ENCODE peak calls at places on chromosomes 11 and 22, in six cellular contexts. One of them, this sample, is unnamed.

GRCh38 chr22:25564320-25564978 is at the start of gene GRK3:
- ATAC-seq in T-cell: peak; percentile 76
- ATAC-seq in HCT116: peak; percentile 88
- ATAC-seq in A549: peak; percentile 89
- ATAC-seq in heart left ventricle: peak; percentile 81
- ATAC-seq in heart right ventricle: peak; percentile 86
- ATAC-seq in this sample: peak; percentile 86

GRCh38 chr11:131978351-131978750 is 607.9 kb downstream of the NTM start:
- ATAC-seq in A549: no peak
- ATAC-seq in T-cell: no peak
- ATAC-seq in heart left ventricle: no peak
- ATAC-seq in HCT116: no peak
- ATAC-seq in heart right ventricle: no peak
- ATAC-seq in this sample: no peak

GRCh38 chr11:64019106-64020031 is 16.4 kb upstream of the FLRT1 start:
- ATAC-seq in HCT116: no peak
- ATAC-seq in A549: no peak
- ATAC-seq in T-cell: no peak
- ATAC-seq in heart left ventricle: peak; percentile 48
- ATAC-seq in heart right ventricle: peak; percentile 53
- ATAC-seq in this sample: no peak

GRCh38 chr11:29310016-29310415 is 706.8 kb downstream of the KCNA4 start:
- ATAC-seq in T-cell: no peak
- ATAC-seq in A549: no peak
- ATAC-seq in HCT116: no peak
- ATAC-seq in heart right ventricle: no peak
- ATAC-seq in heart left ventricle: no peak
- ATAC-seq in this sample: no peak

GRCh38 chr11:46543564-46543963 is 50.3 kb downstream of the AMBRA1 start:
- ATAC-seq in A549: no peak
- ATAC-seq in T-cell: no peak
- ATAC-seq in HCT116: no peak
- ATAC-seq in heart right ventricle: no peak
- ATAC-seq in heart left ventricle: no peak
- ATAC-seq in this sample: no peak

GRCh38 chr22:46748948-46749681 is 11.1 kb upstream of the CERK start:
- ATAC-seq in A549: no peak
- ATAC-seq in heart right ventricle: no peak
- ATAC-seq in HCT116: no peak
- ATAC-seq in heart left ventricle: no peak
- ATAC-seq in T-cell: peak; percentile 97
- ATAC-seq in this sample: peak; percentile 23

GRCh38 chr11:73931039-73931645 is 19.7 kb upstream of the DNAJB13 start:
- ATAC-seq in HCT116: peak; percentile 100
- ATAC-seq in heart left ventricle: no peak
- ATAC-seq in T-cell: no peak
- ATAC-seq in A549: peak; percentile 100
- ATAC-seq in heart right ventricle: peak; percentile 33
- ATAC-seq in this sample: no peak

GRCh38 chr11:83220279-83220678 is 26.8 kb downstream of the ANKRD42 start:
- ATAC-seq in heart right ventricle: no peak
- ATAC-seq in HCT116: no peak
- ATAC-seq in T-cell: no peak
- ATAC-seq in A549: peak; percentile 40
- ATAC-seq in heart left ventricle: no peak
- ATAC-seq in this sample: no peak

GRCh38 chr11:34065505-34066203 is 14.1 kb downstream of the CAPRIN1 start:
- ATAC-seq in heart left ventricle: no peak
- ATAC-seq in T-cell: no peak
- ATAC-seq in heart right ventricle: no peak
- ATAC-seq in A549: peak; percentile 52
- ATAC-seq in HCT116: peak; percentile 81
- ATAC-seq in this sample: no peak

GRCh38 chr11:57341250-57341808 is 3.2 kb downstream of the P2RX3 start:
- ATAC-seq in heart right ventricle: no peak
- ATAC-seq in HCT116: no peak
- ATAC-seq in T-cell: no peak
- ATAC-seq in heart left ventricle: no peak
- ATAC-seq in A549: no peak
- ATAC-seq in this sample: no peak

GRCh38 chr11:79055866-79056632 is 384.8 kb downstream of the TENM4 start:
- ATAC-seq in T-cell: no peak
- ATAC-seq in A549: no peak
- ATAC-seq in heart right ventricle: peak; percentile 39
- ATAC-seq in heart left ventricle: no peak
- ATAC-seq in HCT116: no peak
- ATAC-seq in this sample: peak; percentile 60

GRCh38 chr11:122686106-122686505 is 30.6 kb downstream of the UBASH3B start:
- ATAC-seq in heart right ventricle: no peak
- ATAC-seq in T-cell: no peak
- ATAC-seq in HCT116: no peak
- ATAC-seq in heart left ventricle: no peak
- ATAC-seq in A549: no peak
- ATAC-seq in this sample: no peak

GRCh38 chr11:105609832-105610781 is at the start of gene GRIA4:
- ATAC-seq in heart left ventricle: no peak
- ATAC-seq in HCT116: peak; percentile 13
- ATAC-seq in A549: peak; percentile 75
- ATAC-seq in heart right ventricle: peak; percentile 44
- ATAC-seq in T-cell: no peak
- ATAC-seq in this sample: peak; percentile 34

GRCh38 chr11:126925321-126926093 is 75.1 kb downstream of the KIRREL3 start:
- ATAC-seq in A549: no peak
- ATAC-seq in T-cell: no peak
- ATAC-seq in HCT116: no peak
- ATAC-seq in heart right ventricle: no peak
- ATAC-seq in heart left ventricle: no peak
- ATAC-seq in this sample: no peak

GRCh38 chr11:64996710-64997380 is at the start of gene BATF2:
- ATAC-seq in heart right ventricle: peak; percentile 92
- ATAC-seq in heart left ventricle: peak; percentile 54
- ATAC-seq in HCT116: peak; percentile 90
- ATAC-seq in T-cell: no peak
- ATAC-seq in A549: peak; percentile 90
- ATAC-seq in this sample: peak; percentile 91

GRCh38 chr22:50012201-50013181 is at the start of gene IL17REL:
- ATAC-seq in T-cell: no peak
- ATAC-seq in A549: peak; percentile 43
- ATAC-seq in HCT116: no peak
- ATAC-seq in heart right ventricle: peak; percentile 54
- ATAC-seq in heart left ventricle: no peak
- ATAC-seq in this sample: no peak

GRCh38 chr11:113690619-113691569 is 15.2 kb downstream of the TMPRSS5 start:
- ATAC-seq in A549: peak; percentile 99
- ATAC-seq in heart right ventricle: peak; percentile 46
- ATAC-seq in T-cell: no peak
- ATAC-seq in HCT116: peak; percentile 96
- ATAC-seq in heart left ventricle: peak; percentile 15
- ATAC-seq in this sample: no peak

GRCh38 chr11:13384837-13385417 is 78.1 kb downstream of the BTBD10 start:
- ATAC-seq in A549: peak; percentile 82
- ATAC-seq in HCT116: peak; percentile 78
- ATAC-seq in T-cell: no peak
- ATAC-seq in heart left ventricle: no peak
- ATAC-seq in heart right ventricle: no peak
- ATAC-seq in this sample: no peak

GRCh38 chr11:129377739-129378138 is 2.1 kb downstream of the BARX2 start:
- ATAC-seq in heart left ventricle: no peak
- ATAC-seq in T-cell: no peak
- ATAC-seq in A549: no peak
- ATAC-seq in HCT116: no peak
- ATAC-seq in heart right ventricle: no peak
- ATAC-seq in this sample: no peak

GRCh38 chr11:68071281-68072048 is 32.6 kb downstream of the TCIRG1 start:
- ATAC-seq in T-cell: no peak
- ATAC-seq in heart left ventricle: no peak
- ATAC-seq in A549: no peak
- ATAC-seq in HCT116: no peak
- ATAC-seq in heart right ventricle: no peak
- ATAC-seq in this sample: no peak

GRCh38 chr11:27722117-27722844 is 22.0 kb upstream of the BDNF start:
- ATAC-seq in heart left ventricle: no peak
- ATAC-seq in heart right ventricle: no peak
- ATAC-seq in T-cell: no peak
- ATAC-seq in HCT116: no peak
- ATAC-seq in A549: peak; percentile 1
- ATAC-seq in this sample: no peak

GRCh38 chr22:37998543-37998942 is 14.2 kb upstream of the SOX10 start:
- ATAC-seq in heart left ventricle: no peak
- ATAC-seq in heart right ventricle: peak; percentile 14
- ATAC-seq in A549: no peak
- ATAC-seq in T-cell: no peak
- ATAC-seq in HCT116: no peak
- ATAC-seq in this sample: no peak

GRCh38 chr22:24097961-24098391 is 83.3 kb upstream of the SUSD2 start:
- ATAC-seq in heart right ventricle: no peak
- ATAC-seq in T-cell: no peak
- ATAC-seq in HCT116: no peak
- ATAC-seq in heart left ventricle: no peak
- ATAC-seq in A549: no peak
- ATAC-seq in this sample: no peak

GRCh38 chr11:68929706-68930605 is 26.3 kb downstream of the IGHMBP2 start:
- ATAC-seq in heart left ventricle: no peak
- ATAC-seq in T-cell: no peak
- ATAC-seq in A549: no peak
- ATAC-seq in HCT116: no peak
- ATAC-seq in heart right ventricle: no peak
- ATAC-seq in this sample: no peak

GRCh38 chr22:40238425-40239344 is 61.0 kb downstream of the TNRC6B start:
- ATAC-seq in heart right ventricle: peak; percentile 47
- ATAC-seq in heart left ventricle: peak; percentile 24
- ATAC-seq in T-cell: no peak
- ATAC-seq in HCT116: peak; percentile 77
- ATAC-seq in A549: peak; percentile 92
- ATAC-seq in this sample: peak; percentile 61

GRCh38 chr11:130554241-130555055 is 106.0 kb downstream of the ADAMTS15 start:
- ATAC-seq in heart right ventricle: no peak
- ATAC-seq in A549: no peak
- ATAC-seq in T-cell: no peak
- ATAC-seq in HCT116: no peak
- ATAC-seq in heart left ventricle: no peak
- ATAC-seq in this sample: no peak

GRCh38 chr22:27107824-27108223 is 450.4 kb downstream of the MIAT start:
- ATAC-seq in heart right ventricle: no peak
- ATAC-seq in A549: peak; percentile 84
- ATAC-seq in heart left ventricle: no peak
- ATAC-seq in T-cell: no peak
- ATAC-seq in HCT116: peak; percentile 80
- ATAC-seq in this sample: peak; percentile 29

GRCh38 chr11:3132831-3133455 is 32.2 kb downstream of the OSBPL5 start:
- ATAC-seq in HCT116: no peak
- ATAC-seq in heart left ventricle: no peak
- ATAC-seq in A549: no peak
- ATAC-seq in T-cell: no peak
- ATAC-seq in heart right ventricle: no peak
- ATAC-seq in this sample: no peak